ENCODE peak calls at places on chromosomes 3 and 15, in five cellular contexts. L is aorta, W is skeletal muscle cell, M is GM23248, R is right cardiac atrium. P is an unnamed sample.
A peak's percentile ranks its signal among the peaks of the same experiment; 100 is the strongest.

GRCh38 chr15:85769182-85769900 is 25.4 kb downstream of the KLHL25 start:
- DNase-seq in L (no peak), W (no peak), M (no peak), R (peak; percentile 43), P (no peak)

GRCh38 chr3:51974963-51975856 is at the start of gene ABHD14A:
- DNase-seq in L (peak; percentile 79), W (no peak), M (peak; percentile 88), R (peak; percentile 92), P (peak; percentile 60)

GRCh38 chr3:194986208-194987043 is 284.5 kb downstream of the XXYLT1 start:
- DNase-seq in L (no peak), W (no peak), M (no peak), R (no peak), P (no peak)

GRCh38 chr3:125398952-125399351 is 23.8 kb upstream of the ZNF148 start:
- DNase-seq in L (no peak), W (no peak), M (no peak), R (no peak), P (no peak)

GRCh38 chr3:62318365-62318751 is 55.0 kb downstream of the FEZF2 start:
- DNase-seq in L (no peak), W (no peak), M (no peak), R (no peak), P (no peak)

GRCh38 chr15:60901647-60902046 is 327.5 kb downstream of the RORA start:
- DNase-seq in L (no peak), W (no peak), M (no peak), R (no peak), P (no peak)

GRCh38 chr15:62641782-62642181 is 400.8 kb upstream of the TPM1 start:
- DNase-seq in L (no peak), W (no peak), M (no peak), R (no peak), P (no peak)

GRCh38 chr3:82044918-82045715 is 283.7 kb upstream of the GBE1 start:
- DNase-seq in L (no peak), W (no peak), M (no peak), R (no peak), P (no peak)

GRCh38 chr3:57221883-57222282 is 5.6 kb upstream of the APPL1 start:
- DNase-seq in L (no peak), W (no peak), M (peak; percentile 61), R (no peak), P (no peak)

GRCh38 chr3:183904833-183905780 is 20.4 kb upstream of the PARL start:
- DNase-seq in L (no peak), W (no peak), M (peak; percentile 28), R (no peak), P (peak; percentile 8)

GRCh38 chr3:188002626-188003138 is 151.3 kb upstream of the LPP start:
- DNase-seq in L (no peak), W (no peak), M (no peak), R (no peak), P (no peak)

GRCh38 chr3:48595526-48596121 is 495 bp upstream of the COL7A1 start:
- DNase-seq in L (peak; percentile 78), W (peak; percentile 45), M (peak; percentile 97), R (peak; percentile 66), P (peak; percentile 13)

GRCh38 chr3:145767909-145768308 is 393.1 kb downstream of the PLOD2 start:
- DNase-seq in L (no peak), W (no peak), M (peak; percentile 43), R (no peak), P (no peak)

GRCh38 chr3:61688307-61688695 is 126.9 kb downstream of the PTPRG start:
- DNase-seq in L (no peak), W (no peak), M (no peak), R (no peak), P (no peak)

GRCh38 chr15:41969851-41970431 is 2.4 kb downstream of the EHD4 start:
- DNase-seq in L (no peak), W (no peak), M (no peak), R (no peak), P (no peak)

GRCh38 chr3:72408983-72409779 is 439.1 kb downstream of the SHQ1 start:
- DNase-seq in L (no peak), W (no peak), M (no peak), R (no peak), P (no peak)

GRCh38 chr15:92705693-92706618 is 50.4 kb upstream of the FAM174B start:
- DNase-seq in L (no peak), W (no peak), M (no peak), R (no peak), P (no peak)

GRCh38 chr3:4398906-4399305 is 68.2 kb downstream of the SUMF1 start:
- DNase-seq in L (no peak), W (no peak), M (no peak), R (no peak), P (no peak)

GRCh38 chr3:158168996-158169573 is 59.2 kb downstream of the RSRC1 start:
- DNase-seq in L (no peak), W (peak; percentile 5), M (no peak), R (no peak), P (no peak)

GRCh38 chr3:192869131-192870027 is 48.3 kb downstream of the MB21D2 start:
- DNase-seq in L (no peak), W (no peak), M (peak; percentile 82), R (peak; percentile 81), P (no peak)

GRCh38 chr3:4935347-4935746 is 43.9 kb upstream of the BHLHE40 start:
- DNase-seq in L (no peak), W (no peak), M (no peak), R (no peak), P (no peak)

GRCh38 chr15:59296181-59296617 is 76.5 kb downstream of the MYO1E start:
- DNase-seq in L (no peak), W (peak; percentile 90), M (peak; percentile 92), R (no peak), P (no peak)

GRCh38 chr3:174767853-174768382 is 91.2 kb upstream of the NAALADL2 start:
- DNase-seq in L (no peak), W (peak; percentile 57), M (no peak), R (no peak), P (no peak)

GRCh38 chr15:74676801-74677200 is 19.0 kb downstream of the EDC3 start:
- DNase-seq in L (no peak), W (no peak), M (no peak), R (no peak), P (no peak)

GRCh38 chr15:91238664-91239428 is 138.8 kb downstream of the SV2B start:
- DNase-seq in L (no peak), W (no peak), M (no peak), R (no peak), P (no peak)

GRCh38 chr15:57752426-57752825 is 45.9 kb downstream of the POLR2M start:
- DNase-seq in L (no peak), W (no peak), M (no peak), R (peak; percentile 88), P (no peak)

GRCh38 chr3:186194451-186194811 is 85.5 kb upstream of the ETV5 start:
- DNase-seq in L (no peak), W (no peak), M (no peak), R (no peak), P (no peak)
- H3K4me3 ChIP-seq in L (no peak overlapping the region), W (no peak overlapping the region), M (no peak overlapping the region), R (no peak overlapping the region), P (no peak overlapping the region)

GRCh38 chr15:43318990-43319771 is 11.2 kb downstream of the LCMT2 start:
- DNase-seq in L (no peak), W (no peak), M (no peak), R (no peak), P (no peak)
- H3K4me3 ChIP-seq in L (no peak overlapping the region), W (no peak overlapping the region), M (no peak overlapping the region), R (no peak overlapping the region), P (no peak overlapping the region)

GRCh38 chr3:127700406-127700805 is 27.7 kb downstream of the ABTB1 start:
- DNase-seq in L (peak; percentile 29), W (no peak), M (no peak), R (peak; percentile 48), P (no peak)

GRCh38 chr3:127699098-127699945 is 26.6 kb downstream of the ABTB1 start:
- DNase-seq in L (peak; percentile 28), W (no peak), M (peak; percentile 49), R (peak; percentile 3), P (no peak)

GRCh38 chr3:127699946-127700300 is 27.2 kb downstream of the ABTB1 start:
- DNase-seq in L (peak; percentile 17), W (no peak), M (no peak), R (no peak), P (no peak)

GRCh38 chr3:127698264-127699097 is 25.7 kb downstream of the ABTB1 start:
- DNase-seq in L (peak; percentile 44), W (no peak), M (no peak), R (peak; percentile 63), P (no peak)

DNA sequence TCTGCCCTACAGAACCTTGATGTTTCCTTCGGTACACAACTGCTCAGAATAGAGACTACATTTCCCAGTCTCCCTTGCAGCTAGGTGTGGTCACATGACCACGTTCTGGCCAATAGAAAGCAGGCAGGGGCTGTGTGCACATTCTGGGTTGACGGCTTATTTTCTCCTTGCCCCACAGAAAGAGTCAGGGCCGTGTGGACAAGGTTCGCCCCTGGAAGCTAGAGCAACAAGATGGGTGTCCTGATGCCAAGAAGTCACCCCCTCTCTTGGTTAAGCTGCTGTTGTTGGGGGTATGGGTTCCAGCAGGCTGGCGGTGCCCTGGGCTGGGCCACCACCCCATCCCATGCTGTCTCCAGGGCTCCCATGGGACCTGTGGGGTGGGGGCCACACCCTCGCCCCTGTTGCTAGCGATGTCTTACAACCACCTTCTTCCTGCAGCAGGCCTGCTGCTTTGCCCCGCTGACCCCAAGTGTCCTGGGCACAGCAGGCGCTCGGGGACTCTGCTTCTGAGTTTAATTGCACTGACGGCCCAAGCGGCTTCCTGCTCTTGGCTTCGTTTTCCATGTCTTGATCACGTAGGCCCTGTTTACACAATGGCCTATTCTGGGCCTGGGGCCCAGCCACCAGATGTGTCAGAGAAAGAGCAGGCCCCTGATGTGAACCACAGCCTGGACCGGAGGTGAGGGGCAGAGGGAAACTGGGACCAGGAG is 24.9 kb downstream of the ABTB1 start:
- DNase-seq in L (peak; percentile 92), W (peak; percentile 70), M (peak; percentile 87), R (peak; percentile 96), P (peak; percentile 45)
- H3K4me3 ChIP-seq in L (no peak overlapping the region), W (no peak overlapping the region), M (peak overlapping the region; percentile 17), R (no peak overlapping the region), P (no peak overlapping the region)

DNA sequence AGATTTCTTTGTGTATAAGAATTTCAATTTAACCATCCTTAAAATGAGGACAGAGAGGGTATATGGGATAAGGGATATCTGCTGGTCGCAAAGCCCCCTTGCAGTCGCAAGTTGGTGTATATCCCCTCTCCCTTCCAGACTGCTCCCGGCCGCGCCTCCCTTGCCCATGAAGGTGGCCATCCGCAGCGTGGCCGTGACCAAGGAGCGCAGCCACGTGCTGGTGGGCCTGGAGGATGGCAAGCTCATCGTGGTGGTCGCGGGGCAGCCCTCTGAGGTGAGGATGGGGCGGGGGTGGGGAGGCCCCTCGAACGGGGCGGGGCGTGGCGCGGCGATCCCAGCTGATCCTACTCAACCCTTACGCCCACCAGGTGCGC is 29.4 kb downstream of the NBEAL2 start:
- DNase-seq in L (peak; percentile 53), W (no peak), M (no peak), R (no peak), P (no peak)
- H3K4me3 ChIP-seq in L (no peak overlapping the region), W (peak overlapping the region; percentile 54), M (peak overlapping the region; percentile 65), R (peak overlapping the region; percentile 46), P (no peak overlapping the region)